ENCODE peak calls at places on chromosome 1, in six cellular contexts. One of them, this sample, is unnamed.

GRCh38 chr1:230263573-230264195 is 162.4 kb downstream of the PGBD5 start:
- DNase-seq in ovary: no peak
- DNase-seq in epithelial cell of esophagus: no peak
- DNase-seq in foreskin keratinocyte: no peak
- DNase-seq in kidney epithelial cell: no peak
- DNase-seq in mucosa of descending colon: no peak
- DNase-seq in this sample: no peak

GRCh38 chr1:247007511-247008405 is at the start of gene ZNF695:
- DNase-seq in mucosa of descending colon: peak; percentile 91
- DNase-seq in ovary: peak; percentile 81
- DNase-seq in foreskin keratinocyte: peak; percentile 88
- DNase-seq in epithelial cell of esophagus: peak; percentile 97
- DNase-seq in kidney epithelial cell: peak; percentile 88
- DNase-seq in this sample: peak; percentile 82

GRCh38 chr1:192805832-192806323 is 3.0 kb upstream of the RGS2 start:
- DNase-seq in kidney epithelial cell: peak; percentile 65
- DNase-seq in epithelial cell of esophagus: peak; percentile 94
- DNase-seq in foreskin keratinocyte: peak; percentile 71
- DNase-seq in ovary: no peak
- DNase-seq in mucosa of descending colon: peak; percentile 55
- DNase-seq in this sample: peak; percentile 81

GRCh38 chr1:108043712-108044111 is 78.7 kb upstream of the VAV3 start:
- DNase-seq in kidney epithelial cell: no peak
- DNase-seq in mucosa of descending colon: no peak
- DNase-seq in epithelial cell of esophagus: no peak
- DNase-seq in foreskin keratinocyte: no peak
- DNase-seq in ovary: no peak
- DNase-seq in this sample: no peak

GRCh38 chr1:234724517-234725176 is 114.7 kb upstream of the IRF2BP2 start:
- DNase-seq in foreskin keratinocyte: no peak
- DNase-seq in ovary: peak; percentile 82
- DNase-seq in mucosa of descending colon: peak; percentile 80
- DNase-seq in kidney epithelial cell: no peak
- DNase-seq in epithelial cell of esophagus: no peak
- DNase-seq in this sample: no peak

GRCh38 chr1:17109897-17110554 is 9.2 kb downstream of the PADI2 start:
- DNase-seq in epithelial cell of esophagus: no peak
- DNase-seq in foreskin keratinocyte: no peak
- DNase-seq in ovary: no peak
- DNase-seq in mucosa of descending colon: peak; percentile 81
- DNase-seq in kidney epithelial cell: no peak
- DNase-seq in this sample: no peak

GRCh38 chr1:5908461-5909375 is 83.5 kb downstream of the NPHP4 start:
- DNase-seq in mucosa of descending colon: no peak
- DNase-seq in foreskin keratinocyte: no peak
- DNase-seq in kidney epithelial cell: no peak
- DNase-seq in epithelial cell of esophagus: no peak
- DNase-seq in ovary: no peak
- DNase-seq in this sample: no peak

GRCh38 chr1:180244840-180245239 is 14.8 kb downstream of the LHX4 start:
- DNase-seq in ovary: no peak
- DNase-seq in kidney epithelial cell: no peak
- DNase-seq in epithelial cell of esophagus: no peak
- DNase-seq in foreskin keratinocyte: no peak
- DNase-seq in mucosa of descending colon: no peak
- DNase-seq in this sample: no peak

GRCh38 chr1:13605159-13605558 is 21.5 kb downstream of the PDPN start:
- DNase-seq in mucosa of descending colon: no peak
- DNase-seq in foreskin keratinocyte: peak; percentile 74
- DNase-seq in ovary: no peak
- DNase-seq in kidney epithelial cell: no peak
- DNase-seq in epithelial cell of esophagus: peak; percentile 87
- DNase-seq in this sample: no peak

DNA sequence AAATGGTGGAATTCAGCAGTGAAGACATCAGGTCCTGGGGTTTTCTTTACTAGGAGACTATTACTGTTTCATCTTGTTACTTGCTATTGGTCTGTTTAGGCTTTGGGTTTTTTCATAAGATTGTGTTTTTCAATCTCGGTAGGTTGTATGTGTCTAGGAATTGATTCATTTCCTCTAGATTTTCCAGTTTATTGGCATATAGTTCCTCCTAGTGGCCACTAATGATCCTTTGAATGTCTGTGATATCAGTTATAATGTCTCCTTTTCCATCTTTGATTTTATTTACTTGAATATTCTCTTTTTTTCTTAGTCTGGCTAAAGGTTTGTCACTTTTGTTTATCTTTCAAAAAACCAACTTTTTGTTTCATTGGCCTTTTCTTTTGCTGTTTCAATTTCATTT is 233.0 kb downstream of the RWDD3 start:
- DNase-seq in mucosa of descending colon: no peak
- DNase-seq in ovary: no peak
- DNase-seq in kidney epithelial cell: no peak
- DNase-seq in foreskin keratinocyte: no peak
- DNase-seq in epithelial cell of esophagus: no peak
- DNase-seq in this sample: no peak
- TF ChIP-seq CTCF in mucosa of descending colon: no peak
- TF ChIP-seq CTCF in ovary: no peak
- TF ChIP-seq CTCF in kidney epithelial cell: no peak
- TF ChIP-seq CTCF in foreskin keratinocyte: peak; percentile 22
- TF ChIP-seq CTCF in epithelial cell of esophagus: no peak
- TF ChIP-seq CTCF in this sample: no peak

DNA sequence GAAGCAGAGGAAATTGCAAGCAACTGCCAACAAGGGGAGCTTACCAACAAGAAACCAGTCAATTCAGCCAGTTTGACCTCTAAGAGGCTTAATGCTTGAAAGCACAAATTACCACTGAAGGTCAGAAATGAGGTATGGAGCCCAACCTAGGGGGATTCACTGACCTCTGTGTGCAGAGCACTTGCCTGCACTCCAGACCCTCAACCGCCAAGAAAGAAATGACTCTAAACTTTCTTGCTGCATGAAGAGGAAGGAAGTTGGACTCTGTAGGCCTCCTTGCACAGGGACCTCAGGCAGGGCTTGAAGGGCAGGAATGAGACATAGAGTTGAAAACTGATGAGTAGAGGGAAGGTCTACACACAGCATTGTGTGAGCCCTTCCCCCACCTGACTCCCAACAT is 10.0 kb downstream of the ARMH1 start:
- DNase-seq in foreskin keratinocyte: no peak
- DNase-seq in kidney epithelial cell: no peak
- DNase-seq in epithelial cell of esophagus: no peak
- DNase-seq in mucosa of descending colon: no peak
- DNase-seq in ovary: no peak
- DNase-seq in this sample: no peak
- TF ChIP-seq CTCF in foreskin keratinocyte: no peak
- TF ChIP-seq CTCF in kidney epithelial cell: no peak
- TF ChIP-seq CTCF in epithelial cell of esophagus: no peak
- TF ChIP-seq CTCF in mucosa of descending colon: no peak
- TF ChIP-seq CTCF in ovary: no peak
- TF ChIP-seq CTCF in this sample: no peak

GRCh38 chr1:184143449-184143848 is 91.9 kb downstream of the TSEN15 start:
- DNase-seq in ovary: no peak
- DNase-seq in foreskin keratinocyte: no peak
- DNase-seq in kidney epithelial cell: no peak
- DNase-seq in epithelial cell of esophagus: no peak
- DNase-seq in mucosa of descending colon: no peak
- DNase-seq in this sample: no peak
- TF ChIP-seq CTCF in ovary: no peak
- TF ChIP-seq CTCF in foreskin keratinocyte: peak; percentile 27
- TF ChIP-seq CTCF in kidney epithelial cell: no peak
- TF ChIP-seq CTCF in epithelial cell of esophagus: no peak
- TF ChIP-seq CTCF in mucosa of descending colon: no peak
- TF ChIP-seq CTCF in this sample: no peak

GRCh38 chr1:201229771-201230635 is 39.4 kb downstream of the IGFN1 start:
- DNase-seq in epithelial cell of esophagus: peak; percentile 81
- DNase-seq in kidney epithelial cell: no peak
- DNase-seq in ovary: no peak
- DNase-seq in foreskin keratinocyte: peak; percentile 24
- DNase-seq in mucosa of descending colon: no peak
- DNase-seq in this sample: peak; percentile 12
- TF ChIP-seq CTCF in epithelial cell of esophagus: no peak
- TF ChIP-seq CTCF in kidney epithelial cell: peak; percentile 14
- TF ChIP-seq CTCF in ovary: no peak
- TF ChIP-seq CTCF in foreskin keratinocyte: peak; percentile 47
- TF ChIP-seq CTCF in mucosa of descending colon: no peak
- TF ChIP-seq CTCF in this sample: peak; percentile 22